ENCODE peak calls at places on chromosomes 3 and 15, in eight cellular contexts. One of them, this sample, is unnamed.

GRCh38 chr15:44468713-44469385 is 41.4 kb downstream of the CTDSPL2 start:
- DNase-seq in gastrocnemius medialis: no peak
- DNase-seq in epithelial cell of esophagus: peak
- DNase-seq in foreskin fibroblast: peak
- DNase-seq in astrocyte: peak
- DNase-seq in GM06990: no peak
- DNase-seq in adrenal gland: no peak
- DNase-seq in brain microvascular endothelial cell: peak
- DNase-seq in this sample: peak

GRCh38 chr3:17111556-17111955 is 226.8 kb downstream of the PLCL2 start:
- DNase-seq in epithelial cell of esophagus: peak
- DNase-seq in astrocyte: peak
- DNase-seq in foreskin fibroblast: peak
- DNase-seq in adrenal gland: peak
- DNase-seq in GM06990: no peak
- DNase-seq in brain microvascular endothelial cell: peak
- DNase-seq in gastrocnemius medialis: no peak
- DNase-seq in this sample: no peak

GRCh38 chr3:195546130-195546560 is 3.0 kb upstream of the PPP1R2 start:
- DNase-seq in gastrocnemius medialis: no peak
- DNase-seq in adrenal gland: peak
- DNase-seq in astrocyte: peak
- DNase-seq in GM06990: no peak
- DNase-seq in epithelial cell of esophagus: peak
- DNase-seq in brain microvascular endothelial cell: peak
- DNase-seq in foreskin fibroblast: peak
- DNase-seq in this sample: no peak

GRCh38 chr3:61688307-61688695 is 126.9 kb downstream of the PTPRG start:
- DNase-seq in gastrocnemius medialis: no peak
- DNase-seq in GM06990: no peak
- DNase-seq in astrocyte: no peak
- DNase-seq in adrenal gland: no peak
- DNase-seq in epithelial cell of esophagus: no peak
- DNase-seq in brain microvascular endothelial cell: no peak
- DNase-seq in foreskin fibroblast: no peak
- DNase-seq in this sample: no peak

GRCh38 chr3:194300392-194300758 is 50.8 kb downstream of the CPN2 start:
- DNase-seq in foreskin fibroblast: no peak
- DNase-seq in epithelial cell of esophagus: peak
- DNase-seq in brain microvascular endothelial cell: no peak
- DNase-seq in GM06990: no peak
- DNase-seq in astrocyte: peak
- DNase-seq in gastrocnemius medialis: peak
- DNase-seq in adrenal gland: peak
- DNase-seq in this sample: no peak

GRCh38 chr15:28112101-28112760 is 13.1 kb upstream of the OCA2 start:
- DNase-seq in GM06990: no peak
- DNase-seq in epithelial cell of esophagus: no peak
- DNase-seq in adrenal gland: peak
- DNase-seq in brain microvascular endothelial cell: no peak
- DNase-seq in gastrocnemius medialis: no peak
- DNase-seq in astrocyte: no peak
- DNase-seq in foreskin fibroblast: no peak
- DNase-seq in this sample: no peak

GRCh38 chr3:123096701-123097100 is 29.9 kb downstream of the PDIA5 start:
- DNase-seq in epithelial cell of esophagus: no peak
- DNase-seq in gastrocnemius medialis: no peak
- DNase-seq in astrocyte: peak
- DNase-seq in brain microvascular endothelial cell: no peak
- DNase-seq in foreskin fibroblast: peak
- DNase-seq in adrenal gland: peak
- DNase-seq in GM06990: no peak
- DNase-seq in this sample: peak

GRCh38 chr3:9750556-9751411 is 1.0 kb downstream of the OGG1 start:
- DNase-seq in adrenal gland: no peak
- DNase-seq in brain microvascular endothelial cell: peak
- DNase-seq in gastrocnemius medialis: no peak
- DNase-seq in foreskin fibroblast: no peak
- DNase-seq in astrocyte: peak
- DNase-seq in epithelial cell of esophagus: no peak
- DNase-seq in GM06990: peak
- DNase-seq in this sample: no peak

GRCh38 chr15:72009207-72009606 is 108.7 kb downstream of the MYO9A start:
- DNase-seq in brain microvascular endothelial cell: no peak
- DNase-seq in adrenal gland: no peak
- DNase-seq in gastrocnemius medialis: no peak
- DNase-seq in GM06990: no peak
- DNase-seq in epithelial cell of esophagus: no peak
- DNase-seq in astrocyte: no peak
- DNase-seq in foreskin fibroblast: no peak
- DNase-seq in this sample: no peak

GRCh38 chr15:44207643-44208042 is 12.6 kb upstream of the FRMD5 start:
- DNase-seq in GM06990: no peak
- DNase-seq in astrocyte: peak
- DNase-seq in gastrocnemius medialis: no peak
- DNase-seq in foreskin fibroblast: peak
- DNase-seq in brain microvascular endothelial cell: peak
- DNase-seq in adrenal gland: peak
- DNase-seq in epithelial cell of esophagus: peak
- DNase-seq in this sample: peak

DNA sequence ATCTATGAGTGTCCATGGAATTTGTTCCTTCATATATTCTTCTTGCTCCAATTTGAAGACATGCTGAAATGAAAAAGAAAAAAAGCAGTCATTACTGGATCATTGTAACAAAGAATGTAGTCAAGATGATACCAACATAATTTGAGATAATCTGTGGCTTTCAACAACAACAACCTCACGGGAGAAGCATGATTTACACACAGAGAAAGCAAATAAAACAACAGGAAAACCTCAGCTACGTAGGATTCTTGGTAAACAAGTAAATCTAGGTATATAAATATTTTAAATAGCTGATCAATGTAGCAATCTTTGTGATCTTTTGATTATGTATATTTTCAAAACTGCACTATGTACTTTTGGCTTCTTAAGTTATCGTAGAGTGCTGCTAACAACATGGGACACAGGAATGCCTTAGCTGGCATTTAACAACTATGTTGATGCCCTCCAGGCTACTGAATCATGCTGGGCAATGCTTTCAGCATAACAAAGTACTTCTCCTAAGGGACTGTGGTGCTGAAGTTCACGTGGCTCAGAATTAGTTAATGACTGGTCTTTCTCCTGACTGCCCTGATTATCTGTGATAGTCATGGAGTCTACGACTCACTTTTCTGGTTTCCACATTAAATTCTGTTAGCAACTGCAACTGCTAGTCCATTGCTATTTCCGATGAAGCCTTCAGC is 96.5 kb upstream of the MYO5C start:
- DNase-seq in foreskin fibroblast: peak
- DNase-seq in astrocyte: no peak
- DNase-seq in gastrocnemius medialis: no peak
- DNase-seq in GM06990: no peak
- DNase-seq in adrenal gland: no peak
- DNase-seq in epithelial cell of esophagus: peak
- DNase-seq in brain microvascular endothelial cell: no peak
- DNase-seq in this sample: no peak
- TF ChIP-seq CTCF in foreskin fibroblast: no peak
- TF ChIP-seq CTCF in astrocyte: no peak
- TF ChIP-seq CTCF in gastrocnemius medialis: no peak
- TF ChIP-seq CTCF in GM06990: no peak
- TF ChIP-seq CTCF in adrenal gland: no peak
- TF ChIP-seq CTCF in epithelial cell of esophagus: no peak
- TF ChIP-seq CTCF in brain microvascular endothelial cell: no peak
- TF ChIP-seq CTCF in this sample: no peak

GRCh38 chr3:148021400-148021799 is 612.2 kb downstream of the ZIC1 start:
- DNase-seq in GM06990: no peak
- DNase-seq in epithelial cell of esophagus: no peak
- DNase-seq in brain microvascular endothelial cell: peak
- DNase-seq in gastrocnemius medialis: no peak
- DNase-seq in adrenal gland: no peak
- DNase-seq in astrocyte: peak
- DNase-seq in foreskin fibroblast: no peak
- DNase-seq in this sample: no peak

GRCh38 chr3:148023994-148024393 is 614.8 kb downstream of the ZIC1 start:
- DNase-seq in adrenal gland: no peak
- DNase-seq in epithelial cell of esophagus: no peak
- DNase-seq in GM06990: no peak
- DNase-seq in gastrocnemius medialis: no peak
- DNase-seq in brain microvascular endothelial cell: peak
- DNase-seq in astrocyte: peak
- DNase-seq in foreskin fibroblast: peak
- DNase-seq in this sample: peak

GRCh38 chr3:148026009-148026588 is 616.9 kb downstream of the ZIC1 start:
- DNase-seq in epithelial cell of esophagus: no peak
- DNase-seq in foreskin fibroblast: no peak
- DNase-seq in adrenal gland: no peak
- DNase-seq in astrocyte: no peak
- DNase-seq in gastrocnemius medialis: peak
- DNase-seq in GM06990: no peak
- DNase-seq in brain microvascular endothelial cell: no peak
- DNase-seq in this sample: no peak

GRCh38 chr3:148020880-148021279 is 611.7 kb downstream of the ZIC1 start:
- DNase-seq in astrocyte: no peak
- DNase-seq in foreskin fibroblast: no peak
- DNase-seq in GM06990: no peak
- DNase-seq in gastrocnemius medialis: no peak
- DNase-seq in epithelial cell of esophagus: no peak
- DNase-seq in adrenal gland: no peak
- DNase-seq in brain microvascular endothelial cell: no peak
- DNase-seq in this sample: no peak
- H3K4me3 ChIP-seq in astrocyte: no peak
- H3K4me3 ChIP-seq in foreskin fibroblast: no peak
- H3K4me3 ChIP-seq in GM06990: no peak
- H3K4me3 ChIP-seq in gastrocnemius medialis: no peak
- H3K4me3 ChIP-seq in epithelial cell of esophagus: no peak
- H3K4me3 ChIP-seq in adrenal gland: no peak
- H3K4me3 ChIP-seq in brain microvascular endothelial cell: no peak
- H3K4me3 ChIP-seq in this sample: no peak

DNA sequence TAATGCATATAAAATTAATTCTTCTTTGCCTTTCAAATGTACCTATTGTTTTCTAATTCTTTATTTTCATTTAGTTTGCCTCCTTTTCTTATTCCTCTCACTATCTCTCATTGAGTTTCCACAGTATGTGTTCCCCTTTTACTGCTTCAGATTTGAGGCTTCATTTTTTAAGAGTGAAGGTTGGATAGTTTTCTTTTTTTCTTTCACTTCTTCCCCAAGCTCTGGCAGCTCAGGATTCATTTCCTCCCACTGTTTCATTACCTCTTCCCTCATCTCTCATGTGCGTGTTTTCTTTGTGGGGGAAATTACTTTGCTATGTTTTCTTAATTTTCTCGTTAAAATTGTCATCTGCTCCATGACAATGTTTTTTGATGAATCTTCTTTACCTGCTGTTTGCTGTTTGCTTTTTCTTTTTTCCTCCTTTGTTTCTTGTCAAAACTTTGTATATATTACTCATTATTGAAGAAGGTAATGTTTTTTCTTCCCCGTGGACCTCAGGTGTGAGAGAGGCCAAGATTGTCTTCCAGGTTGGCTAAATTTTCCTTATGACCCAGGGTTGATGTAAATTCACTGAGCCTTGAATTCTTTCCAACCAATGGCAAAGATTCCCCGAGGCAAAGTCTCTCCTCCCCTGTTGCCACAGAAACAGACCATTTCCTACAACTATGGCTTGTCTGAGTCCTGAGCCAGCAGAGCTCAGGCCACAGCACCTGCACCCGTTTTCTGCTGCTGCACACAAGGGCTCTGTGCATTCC is 65.9 kb downstream of the NOX5 start:
- DNase-seq in adrenal gland: no peak
- DNase-seq in epithelial cell of esophagus: peak
- DNase-seq in brain microvascular endothelial cell: no peak
- DNase-seq in GM06990: no peak
- DNase-seq in gastrocnemius medialis: no peak
- DNase-seq in foreskin fibroblast: no peak
- DNase-seq in astrocyte: peak
- DNase-seq in this sample: no peak
- TF ChIP-seq CTCF in adrenal gland: no peak
- TF ChIP-seq CTCF in epithelial cell of esophagus: no peak
- TF ChIP-seq CTCF in brain microvascular endothelial cell: no peak
- TF ChIP-seq CTCF in GM06990: no peak
- TF ChIP-seq CTCF in gastrocnemius medialis: no peak
- TF ChIP-seq CTCF in foreskin fibroblast: no peak
- TF ChIP-seq CTCF in astrocyte: no peak
- TF ChIP-seq CTCF in this sample: no peak

GRCh38 chr3:185152433-185153169 is at the start of gene C3orf70:
- DNase-seq in foreskin fibroblast: peak
- DNase-seq in GM06990: peak
- DNase-seq in astrocyte: peak
- DNase-seq in adrenal gland: peak
- DNase-seq in epithelial cell of esophagus: peak
- DNase-seq in gastrocnemius medialis: peak
- DNase-seq in brain microvascular endothelial cell: peak
- DNase-seq in this sample: no peak

GRCh38 chr3:185150561-185150960 is 2.3 kb downstream of the C3orf70 start:
- DNase-seq in brain microvascular endothelial cell: no peak
- DNase-seq in GM06990: no peak
- DNase-seq in epithelial cell of esophagus: no peak
- DNase-seq in astrocyte: no peak
- DNase-seq in adrenal gland: no peak
- DNase-seq in gastrocnemius medialis: no peak
- DNase-seq in foreskin fibroblast: no peak
- DNase-seq in this sample: no peak

GRCh38 chr3:185151959-185152432 is 864 bp downstream of the C3orf70 start:
- DNase-seq in foreskin fibroblast: peak
- DNase-seq in brain microvascular endothelial cell: no peak
- DNase-seq in adrenal gland: peak
- DNase-seq in GM06990: no peak
- DNase-seq in epithelial cell of esophagus: no peak
- DNase-seq in astrocyte: no peak
- DNase-seq in gastrocnemius medialis: peak
- DNase-seq in this sample: no peak

GRCh38 chr3:185149591-185149990 is 3.3 kb downstream of the C3orf70 start:
- DNase-seq in GM06990: no peak
- DNase-seq in astrocyte: no peak
- DNase-seq in brain microvascular endothelial cell: no peak
- DNase-seq in foreskin fibroblast: no peak
- DNase-seq in adrenal gland: no peak
- DNase-seq in gastrocnemius medialis: no peak
- DNase-seq in epithelial cell of esophagus: no peak
- DNase-seq in this sample: no peak

DNA sequence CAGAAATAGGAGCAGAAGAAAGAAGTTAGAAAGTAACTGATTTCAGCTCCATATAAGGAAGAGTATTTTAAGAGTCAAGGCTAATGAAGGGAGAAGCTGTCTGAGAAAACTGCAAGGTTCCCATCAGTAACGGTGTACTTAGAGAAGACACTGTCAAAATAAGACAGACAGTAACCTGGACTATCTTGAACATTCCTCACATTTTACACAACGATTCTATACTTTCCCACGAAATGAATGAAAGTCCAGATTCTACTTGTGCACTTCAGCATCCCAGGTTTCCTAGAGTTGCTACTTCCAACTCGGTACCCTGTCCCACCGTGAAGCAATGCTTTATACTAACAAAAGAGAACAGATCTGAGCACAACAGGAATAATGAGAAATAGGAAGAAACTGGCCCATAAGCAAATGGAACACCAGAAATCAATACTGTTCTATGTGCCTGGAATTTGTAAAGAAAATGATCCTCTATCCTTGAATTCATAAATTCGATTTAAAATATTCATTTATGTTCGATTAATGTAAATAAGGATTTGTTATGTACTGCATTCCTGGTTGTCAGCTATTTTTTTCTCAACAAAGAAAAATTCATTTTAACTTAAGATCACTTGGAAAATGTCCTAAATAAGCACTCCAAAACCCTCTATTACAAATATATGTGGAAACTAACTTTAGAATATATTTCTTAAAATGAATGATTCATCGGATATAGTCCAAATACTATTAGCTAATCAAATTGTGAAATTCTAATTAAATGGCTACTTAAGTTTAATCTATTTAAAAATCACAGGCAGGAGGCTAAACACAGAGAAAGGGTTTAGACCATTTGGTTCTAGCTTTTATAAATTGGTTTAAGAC is 1.5 kb downstream of the C3orf70 start:
- DNase-seq in astrocyte: no peak
- DNase-seq in adrenal gland: no peak
- DNase-seq in brain microvascular endothelial cell: no peak
- DNase-seq in epithelial cell of esophagus: no peak
- DNase-seq in gastrocnemius medialis: no peak
- DNase-seq in foreskin fibroblast: no peak
- DNase-seq in GM06990: no peak
- DNase-seq in this sample: no peak
- H3K4me3 ChIP-seq in astrocyte: peak
- H3K4me3 ChIP-seq in adrenal gland: no peak
- H3K4me3 ChIP-seq in brain microvascular endothelial cell: no peak
- H3K4me3 ChIP-seq in epithelial cell of esophagus: no peak
- H3K4me3 ChIP-seq in gastrocnemius medialis: peak
- H3K4me3 ChIP-seq in foreskin fibroblast: peak
- H3K4me3 ChIP-seq in GM06990: no peak
- H3K4me3 ChIP-seq in this sample: peak

This sample was measured in AG04450.